ENCODE peak calls at places on chromosomes 11 and 22, in ten cellular contexts. T, U, G, V, X, Q, H, N, I and R are unnamed samples.

GRCh38 chr22:25208743-25209505 is 9.3 kb downstream of the CRYBB3 start:
- DNase-seq in I (no peak), H (no peak), Q (no peak), X (no peak), N (no peak), T (no peak), U (no peak), V (no peak), G (no peak), R (no peak)

GRCh38 chr11:11011617-11012016 is 153.8 kb upstream of the ZBED5 start:
- DNase-seq in N (no peak), Q (no peak), U (no peak), H (no peak), G (no peak), T (no peak), V (no peak), X (no peak), I (no peak), R (no peak)

GRCh38 chr11:130488187-130489026 is 40.0 kb downstream of the ADAMTS15 start:
- DNase-seq in H (no peak), N (no peak), X (no peak), Q (peak), V (no peak), I (no peak), T (peak), U (peak), G (no peak), R (no peak)

GRCh38 chr11:117239295-117239694 is 6.8 kb downstream of the RNF214 start:
- DNase-seq in U (peak), H (no peak), X (no peak), I (peak), V (peak), T (peak), Q (no peak), N (peak), G (no peak), R (no peak)

GRCh38 chr22:44630826-44631225 is 71.2 kb upstream of the PRR5 start:
- DNase-seq in H (no peak), G (no peak), U (no peak), I (no peak), V (no peak), T (no peak), X (no peak), Q (no peak), N (no peak), R (peak)

GRCh38 chr11:104968365-104968855 is at the start of gene CASP4:
- DNase-seq in Q (peak), G (no peak), H (no peak), N (peak), I (peak), V (peak), T (peak), X (no peak), U (peak), R (no peak)

GRCh38 chr11:48165426-48165825 is 51.2 kb upstream of the OR4B1 start:
- DNase-seq in G (no peak), I (no peak), X (no peak), T (no peak), V (no peak), Q (no peak), N (peak), U (no peak), H (no peak), R (no peak)

GRCh38 chr22:43014062-43014875 is 680 bp downstream of the PACSIN2 start:
- DNase-seq in U (no peak), T (peak), G (peak), V (peak), Q (peak), I (peak), H (peak), X (no peak), N (peak), R (peak)

GRCh38 chr11:43853766-43854165 is 26.9 kb upstream of the ALKBH3 start:
- DNase-seq in I (no peak), H (no peak), V (no peak), N (no peak), G (no peak), Q (no peak), U (peak), X (no peak), T (no peak), R (no peak)

GRCh38 chr22:43881091-43882061 is 10.4 kb downstream of the PNPLA5 start:
- DNase-seq in V (no peak), H (no peak), Q (no peak), U (no peak), T (no peak), G (no peak), I (no peak), N (no peak), X (no peak), R (no peak)

GRCh38 chr11:2459016-2459725 is 14.4 kb downstream of the KCNQ1 start:
- DNase-seq in N (no peak), U (no peak), G (no peak), Q (no peak), X (peak), V (no peak), H (no peak), I (no peak), T (no peak), R (no peak)

GRCh38 chr11:18634140-18635032 is at the start of gene SPTY2D1:
- DNase-seq in V (peak), G (peak), I (peak), X (peak), H (peak), Q (peak), U (peak), N (peak), T (peak), R (peak)